ENCODE peak calls at places on chromosomes 11 and 22, in nine cellular contexts. O is colonic mucosa, X is pancreas, P is AG04450, F is transverse colon, V is uterus, T is PC-3, Q is sigmoid colon, C is kidney epithelial cell. J is an unnamed sample.

GRCh38 chr22:50727678-50728522 is 10.1 kb upstream of the ACR start:
- DNase-seq in V (no peak), P (no peak), F (no peak), Q (peak; percentile 46), O (no peak), T (no peak), C (no peak), X (peak; percentile 23), J (no peak)

GRCh38 chr11:46677991-46678740 is 22.3 kb downstream of the ARHGAP1 start:
- DNase-seq in C (no peak), O (no peak), V (no peak), F (no peak), P (no peak), X (no peak), T (no peak), Q (no peak), J (no peak)

GRCh38 chr11:125155767-125156166 is 8.8 kb upstream of the PKNOX2 start:
- DNase-seq in V (no peak), P (no peak), X (no peak), O (no peak), F (no peak), C (no peak), T (no peak), Q (no peak), J (no peak)

GRCh38 chr11:40289370-40289769 is 1170.1 kb downstream of the LRRC4C start:
- DNase-seq in Q (no peak), T (no peak), F (no peak), C (no peak), X (no peak), O (no peak), V (no peak), P (no peak), J (no peak)

GRCh38 chr11:28342704-28343103 is 234.5 kb downstream of the METTL15 start:
- DNase-seq in V (no peak), T (no peak), O (no peak), P (no peak), X (no peak), C (no peak), Q (no peak), F (no peak), J (no peak)

GRCh38 chr11:1197431-1197885 is 25.4 kb upstream of the MUC5B start:
- DNase-seq in C (no peak), X (no peak), F (peak; percentile 5), P (no peak), T (no peak), Q (peak; percentile 48), V (peak; percentile 2), O (no peak), J (peak; percentile 5)

GRCh38 chr11:79147731-79148130 is 293.1 kb downstream of the TENM4 start:
- DNase-seq in T (no peak), P (no peak), O (no peak), V (no peak), C (no peak), F (no peak), Q (no peak), X (no peak), J (no peak)

GRCh38 chr11:15700456-15700855 is 585.7 kb downstream of the INSC start:
- DNase-seq in T (no peak), V (no peak), X (no peak), Q (no peak), C (no peak), O (no peak), F (no peak), P (no peak), J (no peak)

GRCh38 chr11:271316-271715 is 6.9 kb upstream of the NLRP6 start:
- DNase-seq in X (peak; percentile 55), V (no peak), T (no peak), F (no peak), O (peak; percentile 27), Q (no peak), P (no peak), C (no peak), J (no peak)

GRCh38 chr11:11265994-11266606 is 87.0 kb downstream of the CSNK2A3 start:
- DNase-seq in O (peak; percentile 62), F (peak; percentile 60), V (no peak), X (peak; percentile 69), Q (no peak), C (no peak), T (peak; percentile 70), P (no peak), J (peak; percentile 52)

GRCh38 chr11:102457865-102458264 is 5.3 kb upstream of the TMEM123 start:
- DNase-seq in X (no peak), T (peak; percentile 55), P (no peak), C (no peak), O (no peak), Q (no peak), F (no peak), V (no peak), J (no peak)

GRCh38 chr11:132538642-132539041 is 993.7 kb downstream of the OPCML start:
- DNase-seq in X (no peak), Q (no peak), C (no peak), O (no peak), P (no peak), T (no peak), F (no peak), V (no peak), J (no peak)

DNA sequence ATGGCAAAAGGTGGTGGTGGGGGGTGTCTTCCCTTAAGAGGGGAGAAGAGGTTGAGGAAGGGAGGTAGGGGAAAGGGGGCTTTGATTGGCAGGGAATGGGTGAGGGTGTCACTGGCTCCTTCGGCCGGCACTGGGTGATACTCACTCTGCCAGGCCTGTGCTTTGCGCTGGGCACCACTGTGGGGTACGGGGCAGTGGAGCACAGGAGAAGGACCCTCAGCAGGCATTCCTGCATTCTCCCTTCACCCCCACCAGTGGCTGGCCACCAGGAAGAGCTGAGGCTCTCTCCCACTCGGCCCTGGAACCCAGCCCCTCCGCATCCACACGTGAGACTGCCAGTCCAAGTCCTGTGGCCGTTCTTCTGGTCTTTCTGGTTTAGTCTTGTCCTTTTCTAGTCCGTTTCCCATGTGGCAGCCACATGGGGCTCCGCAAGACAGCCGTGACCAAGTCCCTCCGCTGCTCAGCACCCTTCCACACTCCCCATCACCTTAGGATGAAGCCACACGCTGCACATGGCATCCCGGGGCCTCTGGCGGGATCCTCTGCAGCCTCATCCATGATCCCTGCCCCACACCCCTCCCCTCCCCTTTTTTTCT is 8.0 kb downstream of the CAPN5 start:
- DNase-seq in F (peak; percentile 8), C (no peak), P (no peak), V (peak; percentile 14), X (no peak), T (no peak), Q (peak; percentile 56), O (peak; percentile 46), J (no peak)
- H3K4me3 ChIP-seq in F (peak overlapping the region; percentile 3), C (no peak overlapping the region), P (no peak overlapping the region), V (no peak overlapping the region), X (no peak overlapping the region), T (no peak overlapping the region), Q (no peak overlapping the region), O (no peak overlapping the region), J (no peak overlapping the region)

GRCh38 chr11:81192516-81192915 is 1541.1 kb downstream of the FAM181B start:
- DNase-seq in T (no peak), X (no peak), F (no peak), P (no peak), O (no peak), V (no peak), C (no peak), Q (no peak), J (no peak)

GRCh38 chr11:81197396-81197795 is 1536.3 kb downstream of the FAM181B start:
- DNase-seq in F (no peak), C (no peak), O (no peak), X (no peak), Q (no peak), V (no peak), P (no peak), T (no peak), J (no peak)
- TF ChIP-seq CTCF in F (no peak), C (no peak), O (no peak), X (no peak), Q (no peak), V (no peak), P (no peak), T (no peak), J (no peak)

DNA sequence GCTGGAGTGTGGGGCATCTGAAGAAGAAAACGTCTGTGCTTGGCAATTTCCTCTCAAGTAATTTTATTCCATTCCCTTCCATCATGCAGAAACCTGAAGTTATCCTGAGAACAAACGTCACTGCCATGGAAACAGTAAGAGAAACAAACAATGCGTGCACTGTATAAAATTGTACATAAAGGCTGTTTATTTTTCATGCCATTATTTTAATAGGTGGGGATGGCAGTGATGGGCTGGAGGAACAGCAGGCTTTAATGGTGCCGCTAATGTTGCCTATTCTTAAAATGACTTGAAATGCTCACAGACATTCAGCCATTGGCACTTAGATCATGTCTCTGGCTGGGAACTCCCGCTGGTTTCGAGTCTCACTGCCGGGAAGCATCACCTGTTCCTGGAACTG is 7.5 kb upstream of the SEZ6L start:
- DNase-seq in V (no peak), X (no peak), T (no peak), Q (no peak), F (no peak), P (no peak), O (no peak), C (no peak), J (no peak)
- H3K27me3 ChIP-seq in V (no peaks in the 10 kb centered on the region), X (no peaks in the 10 kb centered on the region), T (no peaks in the 10 kb centered on the region), Q (peaks cover 57% of the 10 kb centered on the region), F (peaks cover 38% of the 10 kb centered on the region), P (no peaks in the 10 kb centered on the region), O (no peaks in the 10 kb centered on the region), C (no peaks in the 10 kb centered on the region), J (no peaks in the 10 kb centered on the region)

GRCh38 chr11:70078095-70078795 is at the start of gene ANO1:
- DNase-seq in P (no peak), O (no peak), F (no peak), V (no peak), C (no peak), X (no peak), Q (peak; percentile 53), T (peak; percentile 51), J (no peak)

GRCh38 chr11:70075836-70076235 is 2.3 kb upstream of the ANO1 start:
- DNase-seq in V (no peak), O (no peak), C (no peak), T (no peak), Q (peak; percentile 42), F (no peak), X (no peak), P (no peak), J (no peak)

GRCh38 chr11:70076461-70076931 is 1.6 kb upstream of the ANO1 start:
- DNase-seq in F (no peak), T (no peak), X (no peak), C (no peak), P (no peak), V (peak; percentile 35), Q (peak; percentile 48), O (no peak), J (no peak)

GRCh38 chr11:70078796-70079616 is 889 bp downstream of the ANO1 start:
- DNase-seq in T (peak; percentile 33), F (no peak), X (peak; percentile 76), Q (peak; percentile 64), V (no peak), C (no peak), P (no peak), O (no peak), J (no peak)

DNA sequence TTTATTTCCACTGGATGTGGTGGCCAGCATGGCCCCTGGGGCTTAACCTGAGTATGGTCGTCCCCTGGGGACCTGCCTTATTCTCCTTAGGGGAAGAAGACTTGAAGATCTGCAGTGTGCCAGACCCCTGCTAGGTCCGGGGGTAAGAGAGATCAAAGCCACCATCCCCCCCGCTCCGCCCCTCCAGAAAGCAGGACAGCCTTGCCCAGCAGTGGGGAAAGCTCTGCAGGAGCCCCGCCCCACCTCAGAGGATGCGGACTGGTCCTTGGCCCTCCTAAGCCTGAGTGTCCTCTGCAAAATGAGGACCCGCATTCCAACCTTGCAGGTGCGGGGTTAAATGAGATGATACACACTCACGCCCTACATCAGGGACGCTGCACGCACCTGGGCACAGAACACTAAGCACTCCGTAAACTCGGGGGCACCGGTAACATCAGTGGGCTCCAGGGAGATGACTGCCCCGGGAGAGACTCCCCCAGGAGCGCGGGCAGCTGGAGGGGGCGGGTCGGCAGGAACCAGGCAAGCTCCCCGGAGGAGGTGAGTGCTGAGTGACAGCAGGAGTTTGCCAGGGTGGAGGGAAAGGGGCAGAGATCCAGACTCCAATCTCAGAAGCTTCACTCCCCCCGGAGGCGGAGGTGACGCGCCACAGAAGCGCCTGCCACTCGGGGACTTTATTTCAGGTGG is 564 bp upstream of the ANO1 start:
- DNase-seq in V (no peak), T (peak; percentile 71), P (no peak), C (no peak), F (no peak), Q (peak; percentile 54), O (no peak), X (no peak), J (no peak)
- H3K4me3 ChIP-seq in V (peak overlapping the region; percentile 36), T (peak overlapping the region; percentile 65), P (peak overlapping the region; percentile 31), C (no peak overlapping the region), F (peak overlapping the region; percentile 28), Q (peak overlapping the region; percentile 34), O (no peak overlapping the region), X (no peak overlapping the region), J (no peak overlapping the region)

J was measured in GM06990.